ENCODE peak calls at places on chromosome 21, in six cellular contexts. D is heart left ventricle, B is fibroblast of lung, A is spleen, C is cardiac muscle cell, L is heart right ventricle. X is an unnamed sample.

GRCh38 chr21:37455504-37455911 is 88.9 kb downstream of the DYRK1A start:
- DNase-seq in C (no peak), D (no peak), L (no peak), B (peak; percentile 28), A (no peak), X (no peak)

GRCh38 chr21:31693222-31693621 is 33.7 kb downstream of the SOD1 start:
- DNase-seq in B (no peak), A (no peak), C (no peak), D (no peak), L (no peak), X (no peak)

GRCh38 chr21:35974801-35975200 is 85.5 kb downstream of the SETD4 start:
- DNase-seq in A (no peak), L (no peak), D (no peak), B (peak; percentile 22), C (peak; percentile 61), X (no peak)

GRCh38 chr21:31162827-31163226 is 124.6 kb upstream of the KRTAP19-8 start:
- DNase-seq in L (no peak), D (no peak), B (peak; percentile 61), A (no peak), C (peak; percentile 31), X (no peak)

GRCh38 chr21:41961282-41961701 is 7.5 kb upstream of the C2CD2 start:
- DNase-seq in A (no peak), D (no peak), C (no peak), B (peak; percentile 23), L (no peak), X (no peak)

GRCh38 chr21:41831453-41831831 is 47.7 kb downstream of the PRDM15 start:
- DNase-seq in D (no peak), L (no peak), A (peak; percentile 70), C (no peak), B (no peak), X (no peak)

GRCh38 chr21:43755820-43756594 is 20.1 kb downstream of the CSTB start:
- DNase-seq in A (no peak), B (no peak), D (no peak), L (no peak), C (no peak), X (no peak)

GRCh38 chr21:40620386-40621145 is 226.4 kb downstream of the DSCAM start:
- DNase-seq in A (no peak), B (no peak), L (no peak), C (no peak), D (no peak), X (no peak)

GRCh38 chr21:31750843-31751242 is 18.9 kb upstream of the SCAF4 start:
- DNase-seq in L (no peak), B (no peak), A (no peak), C (no peak), D (no peak), X (no peak)

GRCh38 chr21:17947546-17947945 is 128.4 kb upstream of the C21orf91 start:
- DNase-seq in D (no peak), C (no peak), A (no peak), L (no peak), B (no peak), X (no peak)

GRCh38 chr21:37636152-37636860 is 269.7 kb downstream of the DYRK1A start:
- DNase-seq in C (peak; percentile 37), L (no peak), B (peak; percentile 38), A (no peak), D (no peak), X (no peak)

GRCh38 chr21:41090981-41091380 is 77.0 kb upstream of the BACE2 start:
- DNase-seq in B (no peak), C (peak; percentile 3), L (no peak), D (no peak), A (no peak), X (no peak)

GRCh38 chr21:32735524-32735923 is 7.7 kb upstream of the SYNJ1 start:
- DNase-seq in D (no peak), B (no peak), C (no peak), A (no peak), L (no peak), X (no peak)

GRCh38 chr21:21464691-21465090 is 466.5 kb downstream of the NCAM2 start:
- DNase-seq in C (no peak), L (no peak), D (no peak), B (no peak), A (no peak), X (no peak)

GRCh38 chr21:40146201-40146890 is 279.1 kb downstream of the PCP4 start:
- DNase-seq in B (no peak), A (no peak), L (no peak), C (no peak), D (no peak), X (no peak)

GRCh38 chr21:31501921-31502320 is 157.6 kb upstream of the SOD1 start:
- DNase-seq in D (no peak), B (no peak), A (no peak), C (no peak), L (no peak), X (no peak)

GRCh38 chr21:32597205-32597604 is 11.9 kb upstream of the TCP10L start:
- DNase-seq in C (peak; percentile 70), A (no peak), B (peak; percentile 51), L (no peak), D (no peak), X (no peak)

DNA sequence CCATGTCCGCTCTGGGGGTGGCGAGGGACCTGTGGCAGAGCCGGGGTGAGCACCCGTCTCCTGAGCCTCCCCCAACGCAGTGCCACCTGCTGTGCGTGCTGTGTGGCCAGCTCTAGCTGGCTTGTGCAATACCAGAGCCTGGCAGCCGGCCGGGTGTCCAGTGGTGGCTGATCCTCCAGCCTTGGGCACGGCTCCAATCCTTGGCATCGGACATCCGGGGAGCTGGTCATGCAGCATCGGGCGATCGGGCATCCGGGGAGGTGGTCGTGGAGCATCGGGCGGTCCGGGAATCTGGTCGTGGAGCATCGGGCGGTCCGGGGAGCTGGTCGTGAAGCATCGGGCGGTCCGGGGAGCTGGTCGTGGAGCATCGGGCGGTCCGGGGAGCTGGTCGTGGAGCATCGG is 8.1 kb downstream of the SLX9 start:
- DNase-seq in D (peak; percentile 84), A (peak; percentile 76), L (peak; percentile 78), B (no peak), C (no peak), X (peak; percentile 77)
- H3K4me1 ChIP-seq in D (peaks cover 75% of the 10 kb centered on the region), A (peaks cover 70% of the 10 kb centered on the region), L (peaks cover 74% of the 10 kb centered on the region), B (no peaks in the 10 kb centered on the region), C (peaks cover 13% of the 10 kb centered on the region), X (peaks cover 15% of the 10 kb centered on the region)

GRCh38 chr21:19261731-19262367 is 858.3 kb upstream of the TMPRSS15 start:
- DNase-seq in C (no peak), D (no peak), A (no peak), B (no peak), L (no peak), X (no peak)

DNA sequence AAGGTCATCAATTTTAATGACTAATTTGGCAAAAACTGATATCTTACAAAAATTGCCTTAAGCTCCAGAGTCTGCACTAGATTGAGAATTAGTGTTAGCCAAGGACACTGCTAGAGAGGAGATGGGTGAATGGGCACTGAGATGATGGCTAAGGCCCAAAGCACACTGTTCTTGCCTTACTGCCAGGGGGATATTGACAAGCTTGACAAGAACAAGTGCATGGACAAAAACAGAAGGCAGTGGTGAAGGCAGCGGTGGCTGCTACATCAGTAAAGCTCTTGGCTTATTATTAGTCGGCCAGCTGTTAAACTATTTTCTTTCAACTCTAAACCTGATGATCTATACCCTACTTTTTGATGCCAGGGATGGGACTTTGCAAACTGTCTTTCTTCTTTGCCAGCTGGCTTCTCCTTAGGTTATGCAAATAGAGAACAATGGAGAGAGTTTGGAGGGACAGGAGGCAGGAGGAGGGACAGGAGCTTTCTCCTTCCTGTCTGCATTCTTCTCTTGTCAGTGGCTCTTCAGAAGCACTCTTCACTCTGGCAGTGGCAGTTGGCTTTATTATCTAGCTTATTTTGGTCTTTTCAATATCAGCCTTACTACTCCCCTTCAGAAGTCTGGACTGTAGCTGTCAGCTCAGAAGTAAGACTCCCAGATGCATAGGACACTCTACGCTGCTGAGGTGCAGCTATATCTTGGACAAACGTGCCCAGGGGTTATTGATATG is 853.5 kb upstream of the TMPRSS15 start:
- DNase-seq in C (no peak), A (no peak), B (no peak), L (no peak), D (no peak), X (no peak)
- H3K4me3 ChIP-seq in C (no peak overlapping the region), A (no peak overlapping the region), B (no peak overlapping the region), L (no peak overlapping the region), D (no peak overlapping the region), X (no peak overlapping the region)

DNA sequence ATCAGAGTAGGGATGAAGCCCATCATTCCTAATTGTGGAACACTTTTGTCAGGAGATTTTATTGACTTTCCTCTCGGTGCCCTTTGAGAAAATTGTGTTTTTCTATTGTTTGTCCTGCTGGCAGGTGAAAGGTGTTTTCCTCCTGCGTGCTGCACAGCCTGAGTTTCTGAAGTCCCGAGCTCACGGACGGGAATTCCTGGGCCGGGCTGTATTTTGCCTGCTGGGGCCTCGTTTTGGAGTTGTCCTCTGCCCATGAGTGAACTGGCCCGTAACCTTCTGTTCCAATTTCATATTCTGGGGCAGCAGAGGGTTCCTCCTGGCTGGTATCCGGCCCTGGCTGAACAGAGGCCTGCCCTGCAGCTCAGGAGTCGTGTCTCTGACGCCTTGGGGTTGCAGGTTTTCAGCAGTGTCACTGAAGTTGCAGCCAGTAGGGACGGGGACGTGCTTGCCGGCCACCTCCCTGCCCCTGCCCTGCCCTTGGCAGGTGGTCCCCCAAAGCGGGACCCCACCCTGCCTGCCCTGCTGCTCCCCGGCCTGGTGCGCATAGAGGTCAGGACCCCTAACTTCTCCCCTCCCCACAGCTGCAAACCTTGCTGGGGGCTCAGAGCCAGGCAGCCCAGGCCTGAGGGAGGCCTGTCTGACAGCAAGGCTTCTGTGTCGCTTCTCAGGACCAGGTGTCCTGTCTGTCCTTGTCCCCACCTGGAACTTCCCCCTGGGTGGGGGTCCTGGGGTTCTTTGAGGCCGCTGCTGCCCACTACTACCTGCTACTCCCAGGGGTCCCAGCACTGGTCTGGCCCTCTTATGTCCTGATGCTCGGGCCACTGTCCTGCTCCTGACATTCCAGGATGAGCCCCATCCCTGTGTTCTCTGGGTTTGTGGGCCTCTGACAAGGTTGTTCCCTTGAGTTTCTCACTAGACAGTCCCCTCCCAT is 49.0 kb downstream of the SLX9 start:
- DNase-seq in B (no peak), A (peak; percentile 63), D (peak; percentile 52), L (peak; percentile 9), C (no peak), X (no peak)
- H3K4me1 ChIP-seq in B (peaks cover 16% of the 10 kb centered on the region), A (peaks cover 33% of the 10 kb centered on the region), D (peaks cover 22% of the 10 kb centered on the region), L (peaks cover 43% of the 10 kb centered on the region), C (peaks cover 27% of the 10 kb centered on the region), X (peaks cover 5% of the 10 kb centered on the region)

GRCh38 chr21:38668501-38668900 is 137.2 kb upstream of the ETS2 start:
- DNase-seq in D (no peak), C (no peak), L (no peak), A (no peak), B (no peak), X (no peak)

GRCh38 chr21:38664821-38665220 is 140.9 kb upstream of the ETS2 start:
- DNase-seq in A (no peak), B (peak; percentile 42), C (peak; percentile 32), L (no peak), D (no peak), X (no peak)

GRCh38 chr21:38669186-38669585 is 136.5 kb upstream of the ETS2 start:
- DNase-seq in C (peak; percentile 60), D (no peak), B (peak; percentile 37), L (no peak), A (no peak), X (no peak)

GRCh38 chr21:38667466-38667865 is 138.3 kb upstream of the ETS2 start:
- DNase-seq in C (no peak), A (no peak), D (no peak), B (no peak), L (no peak), X (no peak)

DNA sequence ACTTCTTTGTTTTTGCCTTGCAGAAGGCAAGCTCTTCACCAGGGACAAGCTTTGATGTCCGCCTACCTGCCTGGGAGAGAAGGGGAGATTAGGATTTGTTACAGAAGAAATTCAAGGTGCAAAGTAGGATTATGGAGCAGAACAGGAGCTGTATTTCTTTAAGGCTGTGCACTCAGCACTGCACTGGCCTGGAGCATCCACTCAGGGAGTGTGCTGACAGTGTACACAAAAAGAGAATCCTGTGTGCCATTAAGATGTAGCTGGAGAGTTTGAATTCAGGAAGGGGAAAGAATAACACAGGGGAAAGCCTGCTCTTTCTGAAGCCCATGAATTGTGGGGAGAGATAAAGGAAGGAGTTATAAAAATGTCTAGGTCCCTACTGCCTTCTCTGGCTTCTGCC is 137.7 kb upstream of the ETS2 start:
- DNase-seq in L (no peak), C (no peak), A (no peak), D (no peak), B (no peak), X (no peak)
- H3K4me3 ChIP-seq in L (no peak overlapping the region), C (no peak overlapping the region), A (no peak overlapping the region), D (no peak overlapping the region), B (no peak overlapping the region), X (no peak overlapping the region)